ENCODE peak calls at places on chromosomes 5 and 9, in ten cellular contexts. One of them, this sample, is unnamed.

GRCh38 chr5:128213340-128213739 is 129.8 kb downstream of the SLC12A2 start:
- DNase-seq in C1 segment of cervical spinal cord: peak
- DNase-seq in epithelial cell of prostate: no peak
- DNase-seq in nephron progenitor cell: peak
- DNase-seq in left lung: no peak
- DNase-seq in stimulated activated CD8-positive, alpha-beta memory T cell treated with anti-CD3 and anti-CD28 coated beads, Interleukin-2, amount 100 ng/mL, for 48 hours: peak
- DNase-seq in NCI-H2171 treated with DMSO at 0.1 percent for 48 hours: peak
- DNase-seq in hippocampal formation: peak
- DNase-seq in stimulated activated CD4-positive, alpha-beta T cell treated with anti-CD3 and anti-CD28 coated beads, TNF-alpha, amount 100 ng/mL, for 48 hours: no peak
- DNase-seq in NCI-H2081: peak
- DNase-seq in this sample: no peak

GRCh38 chr5:39519566-39520231 is 94.9 kb upstream of the DAB2 start:
- DNase-seq in C1 segment of cervical spinal cord: no peak
- DNase-seq in left lung: no peak
- DNase-seq in stimulated activated CD8-positive, alpha-beta memory T cell treated with anti-CD3 and anti-CD28 coated beads, Interleukin-2, amount 100 ng/mL, for 48 hours: no peak
- DNase-seq in stimulated activated CD4-positive, alpha-beta T cell treated with anti-CD3 and anti-CD28 coated beads, TNF-alpha, amount 100 ng/mL, for 48 hours: no peak
- DNase-seq in NCI-H2081: no peak
- DNase-seq in NCI-H2171 treated with DMSO at 0.1 percent for 48 hours: no peak
- DNase-seq in hippocampal formation: no peak
- DNase-seq in nephron progenitor cell: no peak
- DNase-seq in epithelial cell of prostate: no peak
- DNase-seq in this sample: no peak

GRCh38 chr5:53476531-53477480 is 3.6 kb upstream of the FST start:
- DNase-seq in stimulated activated CD4-positive, alpha-beta T cell treated with anti-CD3 and anti-CD28 coated beads, TNF-alpha, amount 100 ng/mL, for 48 hours: no peak
- DNase-seq in left lung: no peak
- DNase-seq in NCI-H2171 treated with DMSO at 0.1 percent for 48 hours: no peak
- DNase-seq in NCI-H2081: no peak
- DNase-seq in stimulated activated CD8-positive, alpha-beta memory T cell treated with anti-CD3 and anti-CD28 coated beads, Interleukin-2, amount 100 ng/mL, for 48 hours: no peak
- DNase-seq in C1 segment of cervical spinal cord: no peak
- DNase-seq in hippocampal formation: no peak
- DNase-seq in epithelial cell of prostate: no peak
- DNase-seq in nephron progenitor cell: no peak
- DNase-seq in this sample: no peak

GRCh38 chr5:142235050-142235797 is 89.6 kb downstream of the SPRY4 start:
- DNase-seq in nephron progenitor cell: peak
- DNase-seq in hippocampal formation: no peak
- DNase-seq in epithelial cell of prostate: no peak
- DNase-seq in NCI-H2081: no peak
- DNase-seq in stimulated activated CD8-positive, alpha-beta memory T cell treated with anti-CD3 and anti-CD28 coated beads, Interleukin-2, amount 100 ng/mL, for 48 hours: no peak
- DNase-seq in left lung: no peak
- DNase-seq in NCI-H2171 treated with DMSO at 0.1 percent for 48 hours: peak
- DNase-seq in stimulated activated CD4-positive, alpha-beta T cell treated with anti-CD3 and anti-CD28 coated beads, TNF-alpha, amount 100 ng/mL, for 48 hours: peak
- DNase-seq in C1 segment of cervical spinal cord: no peak
- DNase-seq in this sample: no peak

GRCh38 chr9:114180701-114181582 is 25.6 kb downstream of the COL27A1 start:
- DNase-seq in NCI-H2081: no peak
- DNase-seq in left lung: no peak
- DNase-seq in epithelial cell of prostate: no peak
- DNase-seq in hippocampal formation: no peak
- DNase-seq in stimulated activated CD8-positive, alpha-beta memory T cell treated with anti-CD3 and anti-CD28 coated beads, Interleukin-2, amount 100 ng/mL, for 48 hours: no peak
- DNase-seq in C1 segment of cervical spinal cord: no peak
- DNase-seq in stimulated activated CD4-positive, alpha-beta T cell treated with anti-CD3 and anti-CD28 coated beads, TNF-alpha, amount 100 ng/mL, for 48 hours: no peak
- DNase-seq in nephron progenitor cell: peak
- DNase-seq in NCI-H2171 treated with DMSO at 0.1 percent for 48 hours: no peak
- DNase-seq in this sample: no peak

GRCh38 chr5:76490970-76491369 is 87.9 kb downstream of the IQGAP2 start:
- DNase-seq in left lung: no peak
- DNase-seq in NCI-H2081: no peak
- DNase-seq in hippocampal formation: no peak
- DNase-seq in epithelial cell of prostate: no peak
- DNase-seq in nephron progenitor cell: no peak
- DNase-seq in C1 segment of cervical spinal cord: no peak
- DNase-seq in stimulated activated CD8-positive, alpha-beta memory T cell treated with anti-CD3 and anti-CD28 coated beads, Interleukin-2, amount 100 ng/mL, for 48 hours: no peak
- DNase-seq in NCI-H2171 treated with DMSO at 0.1 percent for 48 hours: no peak
- DNase-seq in stimulated activated CD4-positive, alpha-beta T cell treated with anti-CD3 and anti-CD28 coated beads, TNF-alpha, amount 100 ng/mL, for 48 hours: no peak
- DNase-seq in this sample: no peak

GRCh38 chr9:116064970-116065369 is 88.6 kb upstream of the PAPPA start:
- DNase-seq in stimulated activated CD8-positive, alpha-beta memory T cell treated with anti-CD3 and anti-CD28 coated beads, Interleukin-2, amount 100 ng/mL, for 48 hours: no peak
- DNase-seq in NCI-H2171 treated with DMSO at 0.1 percent for 48 hours: no peak
- DNase-seq in nephron progenitor cell: no peak
- DNase-seq in C1 segment of cervical spinal cord: no peak
- DNase-seq in epithelial cell of prostate: no peak
- DNase-seq in stimulated activated CD4-positive, alpha-beta T cell treated with anti-CD3 and anti-CD28 coated beads, TNF-alpha, amount 100 ng/mL, for 48 hours: no peak
- DNase-seq in NCI-H2081: no peak
- DNase-seq in left lung: no peak
- DNase-seq in hippocampal formation: no peak
- DNase-seq in this sample: no peak

GRCh38 chr5:149543361-149544198 is 7.7 kb downstream of the CSNK1A1 start:
- DNase-seq in NCI-H2081: no peak
- DNase-seq in left lung: no peak
- DNase-seq in C1 segment of cervical spinal cord: no peak
- DNase-seq in hippocampal formation: no peak
- DNase-seq in stimulated activated CD8-positive, alpha-beta memory T cell treated with anti-CD3 and anti-CD28 coated beads, Interleukin-2, amount 100 ng/mL, for 48 hours: no peak
- DNase-seq in nephron progenitor cell: no peak
- DNase-seq in stimulated activated CD4-positive, alpha-beta T cell treated with anti-CD3 and anti-CD28 coated beads, TNF-alpha, amount 100 ng/mL, for 48 hours: no peak
- DNase-seq in epithelial cell of prostate: no peak
- DNase-seq in NCI-H2171 treated with DMSO at 0.1 percent for 48 hours: no peak
- DNase-seq in this sample: no peak